ENCODE peak calls at places on chromosomes 13 and 19, in nine cellular contexts. P, S, A, L, E, Q, I, X and N are unnamed samples.

GRCh38 chr13:98978280-98978679 is 416 bp upstream of the DOCK9 start:
- DNase-seq in I (no peak), L (no peak), X (peak; percentile 97), P (peak; percentile 62), S (no peak), E (peak; percentile 90), Q (peak; percentile 91), A (no peak), N (no peak)

GRCh38 chr19:57248646-57249045 is 8.2 kb downstream of the ZNF805 start:
- DNase-seq in X (no peak), P (no peak), A (no peak), Q (no peak), E (no peak), I (no peak), L (no peak), S (no peak), N (no peak)

GRCh38 chr19:16226184-16226591 is 28.5 kb downstream of the AP1M1 start:
- DNase-seq in E (no peak), S (no peak), L (no peak), A (no peak), I (no peak), X (no peak), Q (no peak), P (no peak), N (no peak)

GRCh38 chr13:42247883-42248282 is 24.1 kb upstream of the AKAP11 start:
- DNase-seq in A (no peak), P (no peak), X (peak; percentile 34), L (no peak), E (peak; percentile 6), S (no peak), I (no peak), Q (no peak), N (no peak)

GRCh38 chr19:3479819-3480215 is 508 bp downstream of the SMIM24 start:
- DNase-seq in L (peak; percentile 62), S (no peak), I (no peak), E (no peak), A (peak; percentile 40), P (no peak), Q (no peak), X (no peak), N (no peak)

GRCh38 chr19:8445488-8446001 is 770 bp downstream of the HNRNPM start:
- DNase-seq in I (peak; percentile 76), A (peak; percentile 41), L (peak; percentile 75), E (no peak), Q (no peak), S (peak; percentile 67), X (peak; percentile 45), P (no peak), N (peak; percentile 47)

GRCh38 chr19:49064029-49064629 is 489 bp downstream of the NTF4 start:
- DNase-seq in S (no peak), P (no peak), I (no peak), A (no peak), L (no peak), X (no peak), Q (no peak), E (no peak), N (no peak)

GRCh38 chr19:14432817-14433453 is at the start of gene PKN1:
- DNase-seq in L (peak; percentile 72), Q (no peak), A (no peak), E (no peak), X (no peak), P (no peak), S (peak; percentile 80), I (no peak), N (peak; percentile 71)

GRCh38 chr19:33815410-33816340 is 19.0 kb downstream of the KCTD15 start:
- DNase-seq in A (peak; percentile 34), L (no peak), E (peak; percentile 35), Q (no peak), X (peak; percentile 52), I (peak; percentile 46), S (peak; percentile 16), P (peak; percentile 33), N (no peak)

GRCh38 chr19:50573741-50574461 is 5.7 kb upstream of the LRRC4B start:
- DNase-seq in I (no peak), E (no peak), P (no peak), L (no peak), A (no peak), X (no peak), Q (no peak), S (no peak), N (no peak)

GRCh38 chr19:18057557-18057956 is 29.2 kb downstream of the IL12RB1 start:
- DNase-seq in A (no peak), S (peak; percentile 67), I (peak; percentile 79), Q (no peak), P (no peak), E (peak; percentile 24), L (peak; percentile 36), X (no peak), N (no peak)

GRCh38 chr13:106284358-106284757 is 251.1 kb downstream of the EFNB2 start:
- DNase-seq in E (no peak), Q (no peak), S (no peak), X (peak; percentile 71), A (no peak), P (no peak), L (no peak), I (no peak), N (no peak)

GRCh38 chr19:18762125-18763023 is 28.7 kb downstream of the COMP start:
- DNase-seq in L (peak; percentile 91), A (no peak), S (peak; percentile 79), I (peak; percentile 87), E (peak; percentile 43), P (peak; percentile 64), Q (no peak), X (peak; percentile 50), N (peak; percentile 39)

GRCh38 chr13:98549006-98549727 is 27.7 kb downstream of the STK24 start:
- DNase-seq in I (no peak), X (peak; percentile 98), A (peak; percentile 78), L (no peak), S (no peak), P (peak; percentile 76), E (peak; percentile 96), Q (peak; percentile 72), N (no peak)

GRCh38 chr13:48749699-48750473 is 96.2 kb downstream of the CYSLTR2 start:
- DNase-seq in S (peak; percentile 87), L (peak; percentile 59), A (no peak), I (peak; percentile 94), E (peak; percentile 100), X (peak; percentile 100), P (peak; percentile 93), Q (peak; percentile 93), N (peak; percentile 24)

GRCh38 chr19:34474233-34474989 is 7.1 kb upstream of the WTIP start:
- DNase-seq in S (no peak), E (peak; percentile 40), A (no peak), I (no peak), P (no peak), Q (no peak), L (no peak), X (no peak), N (no peak)

GRCh38 chr13:64453831-64454230 is 2776.3 kb downstream of the PCDH9 start:
- DNase-seq in E (no peak), P (no peak), S (no peak), Q (no peak), X (no peak), I (no peak), L (no peak), A (no peak), N (no peak)

GRCh38 chr19:16661480-16662034 is 618 bp downstream of the TMEM38A start:
- DNase-seq in I (peak; percentile 76), S (peak; percentile 78), X (no peak), Q (no peak), A (no peak), E (no peak), L (peak; percentile 61), P (no peak), N (peak; percentile 56)

GRCh38 chr13:94214979-94215378 is 264.5 kb downstream of the DCT start:
- DNase-seq in I (no peak), P (no peak), X (no peak), S (no peak), L (no peak), E (no peak), A (no peak), Q (no peak), N (no peak)